ENCODE peak calls at places on chromosomes 11 and 22, in nine cellular contexts. One of them, this sample, is unnamed.
A peak's percentile ranks its signal among the peaks of the same experiment; 100 is the strongest.

GRCh38 chr11:124892750-124893454 is 4.8 kb downstream of the ROBO4 start:
- DNase-seq in right lobe of liver: peak; percentile 52
- DNase-seq in A549: no peak
- DNase-seq in stomach: no peak
- DNase-seq in uterus: no peak
- DNase-seq in breast epithelium: no peak
- DNase-seq in adrenal gland: no peak
- DNase-seq in GM12878: no peak
- DNase-seq in spleen: no peak
- DNase-seq in this sample: no peak

GRCh38 chr11:2581931-2582435 is 117.8 kb downstream of the KCNQ1OT1 start:
- DNase-seq in right lobe of liver: peak; percentile 46
- DNase-seq in A549: no peak
- DNase-seq in stomach: peak; percentile 24
- DNase-seq in uterus: no peak
- DNase-seq in breast epithelium: no peak
- DNase-seq in adrenal gland: peak; percentile 15
- DNase-seq in GM12878: no peak
- DNase-seq in spleen: peak; percentile 67
- DNase-seq in this sample: peak; percentile 2

GRCh38 chr11:98601181-98601773 is 419.5 kb upstream of the CNTN5 start:
- DNase-seq in right lobe of liver: peak; percentile 78
- DNase-seq in A549: no peak
- DNase-seq in stomach: no peak
- DNase-seq in uterus: no peak
- DNase-seq in breast epithelium: no peak
- DNase-seq in adrenal gland: no peak
- DNase-seq in GM12878: no peak
- DNase-seq in spleen: no peak
- DNase-seq in this sample: peak; percentile 85

GRCh38 chr11:116168459-116168787 is 604.4 kb downstream of the BUD13 start:
- DNase-seq in right lobe of liver: no peak
- DNase-seq in A549: no peak
- DNase-seq in stomach: no peak
- DNase-seq in uterus: no peak
- DNase-seq in breast epithelium: no peak
- DNase-seq in adrenal gland: no peak
- DNase-seq in GM12878: no peak
- DNase-seq in spleen: no peak
- DNase-seq in this sample: no peak

GRCh38 chr11:129881570-129882170 is 13.7 kb downstream of the NFRKB start:
- DNase-seq in right lobe of liver: no peak
- DNase-seq in A549: peak; percentile 27
- DNase-seq in stomach: peak; percentile 53
- DNase-seq in uterus: no peak
- DNase-seq in breast epithelium: no peak
- DNase-seq in adrenal gland: no peak
- DNase-seq in GM12878: no peak
- DNase-seq in spleen: no peak
- DNase-seq in this sample: peak; percentile 55

GRCh38 chr11:121443688-121444275 is 8.3 kb upstream of the SORL1 start:
- DNase-seq in right lobe of liver: no peak
- DNase-seq in A549: no peak
- DNase-seq in stomach: no peak
- DNase-seq in uterus: no peak
- DNase-seq in breast epithelium: no peak
- DNase-seq in adrenal gland: no peak
- DNase-seq in GM12878: no peak
- DNase-seq in spleen: no peak
- DNase-seq in this sample: no peak

GRCh38 chr11:132595711-132596111 is 936.6 kb downstream of the OPCML start:
- DNase-seq in right lobe of liver: no peak
- DNase-seq in A549: no peak
- DNase-seq in stomach: peak; percentile 70
- DNase-seq in uterus: no peak
- DNase-seq in breast epithelium: no peak
- DNase-seq in adrenal gland: no peak
- DNase-seq in GM12878: no peak
- DNase-seq in spleen: no peak
- DNase-seq in this sample: peak; percentile 55

GRCh38 chr11:96098511-96099241 is 174.8 kb upstream of the MTMR2 start:
- DNase-seq in right lobe of liver: no peak
- DNase-seq in A549: no peak
- DNase-seq in stomach: no peak
- DNase-seq in uterus: no peak
- DNase-seq in breast epithelium: no peak
- DNase-seq in adrenal gland: no peak
- DNase-seq in GM12878: no peak
- DNase-seq in spleen: no peak
- DNase-seq in this sample: peak; percentile 11

GRCh38 chr11:26778000-26778757 is 56.3 kb upstream of the SLC5A12 start:
- DNase-seq in right lobe of liver: no peak
- DNase-seq in A549: no peak
- DNase-seq in stomach: no peak
- DNase-seq in uterus: peak; percentile 17
- DNase-seq in breast epithelium: no peak
- DNase-seq in adrenal gland: no peak
- DNase-seq in GM12878: no peak
- DNase-seq in spleen: no peak
- DNase-seq in this sample: no peak

GRCh38 chr11:113447621-113448310 is 27.4 kb downstream of the DRD2 start:
- DNase-seq in right lobe of liver: no peak
- DNase-seq in A549: no peak
- DNase-seq in stomach: no peak
- DNase-seq in uterus: no peak
- DNase-seq in breast epithelium: no peak
- DNase-seq in adrenal gland: no peak
- DNase-seq in GM12878: no peak
- DNase-seq in spleen: no peak
- DNase-seq in this sample: no peak

GRCh38 chr22:27580311-27580897 is 221.2 kb downstream of the MN1 start:
- DNase-seq in right lobe of liver: no peak
- DNase-seq in A549: peak; percentile 12
- DNase-seq in stomach: no peak
- DNase-seq in uterus: no peak
- DNase-seq in breast epithelium: no peak
- DNase-seq in adrenal gland: no peak
- DNase-seq in GM12878: no peak
- DNase-seq in spleen: peak; percentile 52
- DNase-seq in this sample: no peak

GRCh38 chr11:9688716-9689511 is 25.0 kb downstream of the SWAP70 start:
- DNase-seq in right lobe of liver: no peak
- DNase-seq in A549: no peak
- DNase-seq in stomach: no peak
- DNase-seq in uterus: no peak
- DNase-seq in breast epithelium: no peak
- DNase-seq in adrenal gland: no peak
- DNase-seq in GM12878: peak; percentile 81
- DNase-seq in spleen: no peak
- DNase-seq in this sample: no peak

GRCh38 chr11:123475478-123475877 is 45.4 kb downstream of the GRAMD1B start:
- DNase-seq in right lobe of liver: no peak
- DNase-seq in A549: peak; percentile 58
- DNase-seq in stomach: no peak
- DNase-seq in uterus: no peak
- DNase-seq in breast epithelium: no peak
- DNase-seq in adrenal gland: no peak
- DNase-seq in GM12878: no peak
- DNase-seq in spleen: no peak
- DNase-seq in this sample: no peak

GRCh38 chr22:21632237-21632895 is at the start of gene CCDC116:
- DNase-seq in right lobe of liver: no peak
- DNase-seq in A549: peak; percentile 31
- DNase-seq in stomach: peak; percentile 33
- DNase-seq in uterus: no peak
- DNase-seq in breast epithelium: no peak
- DNase-seq in adrenal gland: no peak
- DNase-seq in GM12878: no peak
- DNase-seq in spleen: peak; percentile 88
- DNase-seq in this sample: no peak
- TF ChIP-seq POLR2A in right lobe of liver: no peak
- TF ChIP-seq POLR2A in A549: no peak
- TF ChIP-seq POLR2A in stomach: no peak
- TF ChIP-seq POLR2A in uterus: no peak
- TF ChIP-seq POLR2A in breast epithelium: no peak
- TF ChIP-seq POLR2A in adrenal gland: no peak
- TF ChIP-seq POLR2A in GM12878: peak; percentile 69
- TF ChIP-seq POLR2A in spleen: no peak
- TF ChIP-seq POLR2A in this sample: no peak

GRCh38 chr11:128695539-128696221 is 1.8 kb downstream of the FLI1 start:
- DNase-seq in right lobe of liver: peak; percentile 68
- DNase-seq in A549: no peak
- DNase-seq in stomach: no peak
- DNase-seq in uterus: no peak
- DNase-seq in breast epithelium: no peak
- DNase-seq in adrenal gland: no peak
- DNase-seq in GM12878: no peak
- DNase-seq in spleen: peak; percentile 87
- DNase-seq in this sample: no peak
- TF ChIP-seq POLR2A in right lobe of liver: peak; percentile 24
- TF ChIP-seq POLR2A in A549: no peak
- TF ChIP-seq POLR2A in stomach: no peak
- TF ChIP-seq POLR2A in uterus: no peak
- TF ChIP-seq POLR2A in breast epithelium: no peak
- TF ChIP-seq POLR2A in adrenal gland: no peak
- TF ChIP-seq POLR2A in GM12878: no peak
- TF ChIP-seq POLR2A in spleen: peak; percentile 4
- TF ChIP-seq POLR2A in this sample: no peak

GRCh38 chr11:64304316-64305072 is 830 bp upstream of the ESRRA start:
- DNase-seq in right lobe of liver: peak; percentile 93
- DNase-seq in A549: peak; percentile 94
- DNase-seq in stomach: peak; percentile 97
- DNase-seq in uterus: peak; percentile 89
- DNase-seq in breast epithelium: peak; percentile 94
- DNase-seq in adrenal gland: peak; percentile 92
- DNase-seq in GM12878: peak; percentile 78
- DNase-seq in spleen: peak; percentile 98
- DNase-seq in this sample: peak; percentile 92
- TF ChIP-seq POLR2A in right lobe of liver: peak; percentile 17
- TF ChIP-seq POLR2A in A549: peak; percentile 42
- TF ChIP-seq POLR2A in stomach: no peak
- TF ChIP-seq POLR2A in uterus: no peak
- TF ChIP-seq POLR2A in breast epithelium: no peak
- TF ChIP-seq POLR2A in adrenal gland: no peak
- TF ChIP-seq POLR2A in GM12878: peak; percentile 57
- TF ChIP-seq POLR2A in spleen: no peak
- TF ChIP-seq POLR2A in this sample: no peak

GRCh38 chr11:65574963-65575567 is 788 bp upstream of the EHBP1L1 start:
- DNase-seq in right lobe of liver: no peak
- DNase-seq in A549: no peak
- DNase-seq in stomach: peak; percentile 73
- DNase-seq in uterus: no peak
- DNase-seq in breast epithelium: no peak
- DNase-seq in adrenal gland: no peak
- DNase-seq in GM12878: no peak
- DNase-seq in spleen: peak; percentile 87
- DNase-seq in this sample: peak; percentile 33

GRCh38 chr11:65574147-65574962 is 1.5 kb upstream of the EHBP1L1 start:
- DNase-seq in right lobe of liver: peak; percentile 94
- DNase-seq in A549: peak; percentile 91
- DNase-seq in stomach: peak; percentile 89
- DNase-seq in uterus: peak; percentile 90
- DNase-seq in breast epithelium: peak; percentile 83
- DNase-seq in adrenal gland: peak; percentile 89
- DNase-seq in GM12878: peak; percentile 82
- DNase-seq in spleen: peak; percentile 99
- DNase-seq in this sample: peak; percentile 80

GRCh38 chr11:65576867-65577755 is 1.3 kb downstream of the EHBP1L1 start:
- DNase-seq in right lobe of liver: peak; percentile 75
- DNase-seq in A549: peak; percentile 81
- DNase-seq in stomach: peak; percentile 78
- DNase-seq in uterus: peak; percentile 77
- DNase-seq in breast epithelium: no peak
- DNase-seq in adrenal gland: no peak
- DNase-seq in GM12878: no peak
- DNase-seq in spleen: peak; percentile 94
- DNase-seq in this sample: no peak

GRCh38 chr11:65576232-65576866 is 496 bp downstream of the EHBP1L1 start:
- DNase-seq in right lobe of liver: no peak
- DNase-seq in A549: no peak
- DNase-seq in stomach: no peak
- DNase-seq in uterus: peak; percentile 61
- DNase-seq in breast epithelium: no peak
- DNase-seq in adrenal gland: no peak
- DNase-seq in GM12878: no peak
- DNase-seq in spleen: no peak
- DNase-seq in this sample: peak; percentile 26

DNA sequence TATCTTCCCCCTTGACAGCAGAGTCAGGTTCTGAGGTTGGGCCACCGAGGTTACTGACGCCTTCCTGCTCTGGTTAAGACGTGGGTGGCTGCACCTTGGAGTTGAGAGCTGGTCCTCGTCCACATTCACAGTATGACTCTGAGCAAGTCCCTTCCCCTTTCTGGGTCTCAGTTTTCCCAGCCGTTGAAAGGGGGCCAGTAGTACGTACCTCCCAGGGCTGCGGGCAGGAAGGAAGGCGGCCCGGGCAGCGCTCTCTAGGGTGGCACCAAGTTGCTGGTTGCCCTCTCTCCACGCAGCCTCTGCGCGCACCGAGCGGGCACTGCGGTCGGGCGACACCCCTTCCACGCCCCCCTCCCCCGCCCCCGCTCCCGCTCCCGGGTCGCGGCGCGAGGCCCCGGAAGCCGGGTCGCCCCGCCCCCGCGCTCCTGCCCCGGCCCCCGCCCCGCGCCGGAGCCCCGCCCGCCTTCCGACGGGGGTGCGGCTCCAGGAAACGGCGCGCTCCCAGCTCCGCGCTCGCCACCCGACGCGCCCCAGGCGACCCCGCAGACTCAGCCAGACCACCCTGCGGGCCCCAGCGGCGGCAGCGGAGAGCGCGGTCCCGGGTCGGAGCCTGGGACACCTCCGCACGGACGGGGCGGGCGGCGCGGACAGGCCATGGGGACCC is at the start of gene EHBP1L1:
- DNase-seq in right lobe of liver: peak; percentile 82
- DNase-seq in A549: peak; percentile 64
- DNase-seq in stomach: peak; percentile 80
- DNase-seq in uterus: peak; percentile 61
- DNase-seq in breast epithelium: no peak
- DNase-seq in adrenal gland: peak; percentile 66
- DNase-seq in GM12878: peak; percentile 70
- DNase-seq in spleen: peak; percentile 95
- DNase-seq in this sample: peak; percentile 46
- TF ChIP-seq POLR2A in right lobe of liver: peak; percentile 30
- TF ChIP-seq POLR2A in A549: no peak
- TF ChIP-seq POLR2A in stomach: no peak
- TF ChIP-seq POLR2A in uterus: peak; percentile 49
- TF ChIP-seq POLR2A in breast epithelium: no peak
- TF ChIP-seq POLR2A in adrenal gland: no peak
- TF ChIP-seq POLR2A in GM12878: peak; percentile 76
- TF ChIP-seq POLR2A in spleen: no peak
- TF ChIP-seq POLR2A in this sample: no peak